ENCODE peak calls at places on chromosomes 2 and 18, in five cellular contexts. A is HCT116, N is K562, R is GM12878, Y is HepG2. G is an unnamed sample.

GRCh38 chr2:15271941-15272340 is 289.2 kb downstream of the NBAS start:
- DNase-seq in A (no peak), N (no peak), R (no peak), Y (peak), G (no peak)

GRCh38 chr2:76867854-76868253 is 654.3 kb downstream of the LRRTM4 start:
- DNase-seq in A (no peak), N (no peak), R (no peak), Y (no peak), G (no peak)

GRCh38 chr2:133253793-133254192 is 314.5 kb downstream of the NCKAP5 start:
- DNase-seq in A (no peak), N (no peak), R (no peak), Y (no peak), G (no peak)

GRCh38 chr2:85525567-85525966 is 13.4 kb upstream of the MAT2A start:
- DNase-seq in A (no peak), N (no peak), R (no peak), Y (no peak), G (no peak)

GRCh38 chr2:29293830-29294438 is 178.7 kb downstream of the CLIP4 start:
- DNase-seq in A (peak), N (peak), R (no peak), Y (peak), G (no peak)

GRCh38 chr2:151498178-151498577 is 88.5 kb downstream of the RIF1 start:
- DNase-seq in A (no peak), N (no peak), R (no peak), Y (no peak), G (no peak)

GRCh38 chr2:127569274-127570065 is 34.0 kb downstream of the MYO7B start:
- DNase-seq in A (no peak), N (no peak), R (no peak), Y (no peak), G (no peak)

GRCh38 chr18:60235164-60235563 is 137.4 kb downstream of the MC4R start:
- DNase-seq in A (no peak), N (no peak), R (no peak), Y (no peak), G (no peak)

GRCh38 chr2:173290046-173290445 is 64.6 kb upstream of the CDCA7 start:
- DNase-seq in A (no peak), N (no peak), R (no peak), Y (no peak), G (no peak)

GRCh38 chr2:231531408-231532188 is 1.4 kb upstream of the NMUR1 start:
- DNase-seq in A (no peak), N (no peak), R (no peak), Y (no peak), G (no peak)

GRCh38 chr2:240627736-240628506 is 2.6 kb downstream of the GPR35 start:
- DNase-seq in A (no peak), N (no peak), R (no peak), Y (no peak), G (peak)

GRCh38 chr2:15760232-15760890 is 168.7 kb downstream of the DDX1 start:
- DNase-seq in A (no peak), N (no peak), R (no peak), Y (no peak), G (no peak)

GRCh38 chr18:23143871-23144270 is 8.6 kb downstream of the CABLES1 start:
- DNase-seq in A (no peak), N (no peak), R (no peak), Y (no peak), G (peak)

GRCh38 chr18:58941426-58942099 is 76.9 kb downstream of the ZNF532 start:
- DNase-seq in A (no peak), N (no peak), R (no peak), Y (no peak), G (no peak)

GRCh38 chr2:109378682-109379081 is 235.1 kb downstream of the SEPTIN10 start:
- DNase-seq in A (no peak), N (no peak), R (no peak), Y (no peak), G (no peak)

GRCh38 chr18:46169464-46169941 is 65.3 kb downstream of the HAUS1 start:
- DNase-seq in A (no peak), N (peak), R (no peak), Y (peak), G (no peak)

GRCh38 chr2:234950730-234951385 is 959 bp upstream of the SH3BP4 start:
- DNase-seq in A (no peak), N (no peak), R (no peak), Y (no peak), G (no peak)

GRCh38 chr2:63790491-63790890 is 51.2 kb upstream of the UGP2 start:
- DNase-seq in A (no peak), N (no peak), R (no peak), Y (no peak), G (no peak)
- TF ChIP-seq JUND in A (no peak), N (no peak), R (no peak), Y (no peak), G (no peak)

DNA sequence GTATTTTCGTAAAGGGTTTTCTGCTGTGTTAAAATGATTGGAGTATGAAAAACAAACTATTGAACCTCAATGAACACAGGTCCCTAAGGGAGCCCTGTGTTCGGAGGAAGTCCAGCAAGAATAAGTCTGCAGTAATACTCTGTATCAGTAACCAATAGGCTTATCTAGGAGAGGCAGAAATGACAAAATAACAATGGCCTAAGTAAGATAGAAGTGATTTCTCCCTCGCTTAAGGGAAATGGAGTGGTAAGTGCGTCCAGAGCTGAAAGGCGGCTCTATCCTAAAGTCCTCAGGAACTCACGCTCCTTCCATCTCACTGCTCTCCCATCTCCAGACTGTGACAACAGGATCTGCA is 29.3 kb upstream of the MFSD6 start:
- DNase-seq in A (no peak), N (peak), R (no peak), Y (no peak), G (no peak)
- H2AFZ ChIP-seq in A (no peak), N (peak), R (no peak), Y (no peak), G (no peak)

GRCh38 chr18:14930576-14930975 is 182.6 kb downstream of the ANKRD30B start:
- DNase-seq in A (no peak), N (no peak), R (no peak), Y (no peak), G (no peak)
- TF ChIP-seq REST in A (no peak), N (no peak), R (no peak), Y (no peak), G (no peak)

GRCh38 chr2:199458017-199458805 is 472 bp upstream of the SATB2 start:
- DNase-seq in A (peak), N (peak), R (no peak), Y (no peak), G (no peak)

GRCh38 chr2:199457147-199458016 is at the start of gene SATB2:
- DNase-seq in A (peak), N (peak), R (no peak), Y (no peak), G (peak)

GRCh38 chr2:199455186-199455532 is 2.6 kb downstream of the SATB2 start:
- DNase-seq in A (no peak), N (no peak), R (no peak), Y (no peak), G (no peak)

GRCh38 chr2:199456383-199457146 is 1.2 kb downstream of the SATB2 start:
- DNase-seq in A (no peak), N (peak), R (no peak), Y (no peak), G (no peak)

GRCh38 chr2:199455533-199456382 is 2.0 kb downstream of the SATB2 start:
- DNase-seq in A (peak), N (peak), R (no peak), Y (peak), G (no peak)
- TF ChIP-seq JUND in A (no peak), N (no peak), R (no peak), Y (no peak), G (no peak)

GRCh38 chr2:71570511-71570910 is 117.2 kb downstream of the DYSF start:
- DNase-seq in A (no peak), N (no peak), R (no peak), Y (no peak), G (no peak)

GRCh38 chr2:71568103-71568502 is 114.7 kb downstream of the DYSF start:
- DNase-seq in A (no peak), N (no peak), R (no peak), Y (no peak), G (no peak)

GRCh38 chr2:71566271-71566858 is 113.0 kb downstream of the DYSF start:
- DNase-seq in A (no peak), N (no peak), R (no peak), Y (no peak), G (no peak)

GRCh38 chr2:71571945-71572344 is 118.6 kb downstream of the DYSF start:
- DNase-seq in A (no peak), N (no peak), R (no peak), Y (no peak), G (no peak)

GRCh38 chr2:71570951-71571460 is 117.6 kb downstream of the DYSF start:
- DNase-seq in A (no peak), N (no peak), R (no peak), Y (no peak), G (no peak)
- H2AFZ ChIP-seq in A (no peak), N (no peak), R (no peak), Y (no peak), G (no peak)

GRCh38 chr2:179536185-179536584 is 271.6 kb upstream of the SESTD1 start:
- DNase-seq in A (no peak), N (no peak), R (no peak), Y (no peak), G (no peak)
- TF ChIP-seq REST in A (no peak), N (no peak), R (no peak), Y (no peak), G (no peak)

GRCh38 chr2:217054791-217055190 is 194.9 kb upstream of the TNP1 start:
- DNase-seq in A (no peak), N (no peak), R (no peak), Y (no peak), G (no peak)
- TF ChIP-seq JUND in A (no peak), N (no peak), R (no peak), Y (no peak), G (no peak)

DNA sequence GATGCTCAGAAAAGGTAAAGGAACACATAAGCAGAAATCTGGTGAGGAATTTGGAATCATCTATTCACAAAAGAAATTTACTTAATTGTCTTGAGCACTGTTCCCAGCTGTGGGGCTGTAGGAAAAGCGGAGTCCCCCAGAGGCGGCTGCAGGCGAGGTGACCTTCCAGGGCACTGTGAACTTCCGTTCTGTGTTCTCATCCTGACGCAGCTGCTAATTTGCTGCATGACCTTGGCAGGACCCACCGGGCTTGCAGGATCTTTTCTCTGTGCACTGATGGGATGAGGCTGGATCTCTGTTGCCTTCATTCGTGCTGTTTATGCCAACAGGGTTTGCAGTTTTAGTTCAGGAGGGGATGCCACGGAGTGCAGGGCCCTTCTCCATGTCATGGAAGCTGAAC is 301.9 kb upstream of the MYT1L start:
- DNase-seq in A (no peak), N (no peak), R (no peak), Y (no peak), G (no peak)
- H2AFZ ChIP-seq in A (no peak), N (no peak), R (no peak), Y (no peak), G (no peak)

GRCh38 chr2:104406273-104406726 is 447.6 kb upstream of the POU3F3 start:
- DNase-seq in A (no peak), N (no peak), R (no peak), Y (no peak), G (peak)
- TF ChIP-seq REST in A (no peak), N (no peak), R (no peak), Y (no peak), G (no peak)

G was measured in SK-N-SH.